ENCODE peak calls at places on chromosomes 12 and 14, in six cellular contexts. Y is AG04450, V is hepatocyte, S is choroid plexus epithelial cell, K is fibroblast of lung, T is PC-3. O is an unnamed sample.

GRCh38 chr12:107053709-107054108 is 39.6 kb downstream of the CRY1 start:
- DNase-seq in S (no peak), K (no peak), T (no peak), V (no peak), Y (no peak), O (no peak)

GRCh38 chr14:41873379-41874034 is 266.8 kb downstream of the LRFN5 start:
- DNase-seq in T (no peak), V (no peak), K (peak; percentile 68), Y (peak; percentile 20), S (peak; percentile 82), O (peak; percentile 19)

GRCh38 chr12:48002773-48003218 is 1.5 kb downstream of the COL2A1 start:
- DNase-seq in S (peak; percentile 33), T (peak; percentile 25), K (peak; percentile 25), Y (no peak), V (peak; percentile 75), O (peak; percentile 31)

GRCh38 chr14:69491226-69491625 is 6.7 kb downstream of the PLEKHD1 start:
- DNase-seq in Y (no peak), K (no peak), S (no peak), V (no peak), T (no peak), O (no peak)

GRCh38 chr14:65137648-65138317 is 35.5 kb upstream of the MAX start:
- DNase-seq in K (no peak), V (no peak), T (no peak), S (no peak), Y (no peak), O (no peak)

GRCh38 chr14:103801459-103801858 is 45.9 kb downstream of the PPP1R13B start:
- DNase-seq in Y (no peak), K (peak; percentile 53), V (peak; percentile 53), S (peak; percentile 71), T (peak; percentile 95), O (peak; percentile 62)

GRCh38 chr12:94534761-94535613 is 75.3 kb upstream of the CEP83 start:
- DNase-seq in Y (no peak), K (no peak), T (no peak), V (no peak), S (no peak), O (no peak)

GRCh38 chr14:68696721-68697495 is 96.0 kb downstream of the ZFP36L1 start:
- DNase-seq in T (no peak), K (no peak), S (no peak), V (no peak), Y (no peak), O (no peak)

GRCh38 chr12:53589915-53590314 is 36.3 kb downstream of the ATF7 start:
- DNase-seq in Y (no peak), S (no peak), T (no peak), V (no peak), K (no peak), O (no peak)

GRCh38 chr14:51929156-51929555 is 60.2 kb upstream of the RTRAF start:
- DNase-seq in S (peak; percentile 75), V (no peak), Y (no peak), K (peak; percentile 25), T (no peak), O (no peak)

GRCh38 chr12:31959701-31960391 is 631 bp downstream of the RESF1 start:
- DNase-seq in Y (peak; percentile 11), T (peak; percentile 34), S (peak; percentile 60), V (peak; percentile 79), K (peak; percentile 70), O (peak; percentile 81)

GRCh38 chr14:100147181-100147631 is 12.2 kb downstream of the DEGS2 start:
- DNase-seq in V (no peak), T (no peak), K (no peak), Y (no peak), S (no peak), O (no peak)

GRCh38 chr14:23605931-23606585 is 27.5 kb upstream of the JPH4 start:
- DNase-seq in Y (no peak), V (no peak), T (no peak), K (no peak), S (no peak), O (no peak)

GRCh38 chr12:42196728-42197603 is 41.1 kb downstream of the YAF2 start:
- DNase-seq in S (no peak), T (no peak), Y (no peak), V (no peak), K (no peak), O (no peak)

GRCh38 chr12:40170593-40170992 is 54.2 kb upstream of the LRRK2 start:
- DNase-seq in S (no peak), Y (no peak), K (no peak), T (no peak), V (no peak), O (no peak)

GRCh38 chr12:105721915-105722314 is 391.4 kb downstream of the C12orf75 start:
- DNase-seq in V (no peak), S (no peak), T (no peak), Y (no peak), K (no peak), O (no peak)

GRCh38 chr14:34568803-34569202 is 29.3 kb upstream of the EAPP start:
- DNase-seq in S (no peak), K (peak; percentile 10), T (no peak), V (no peak), Y (no peak), O (no peak)

GRCh38 chr12:51814311-51815088 is 34.0 kb downstream of the FIGNL2 start:
- DNase-seq in V (peak; percentile 90), T (peak; percentile 78), K (peak; percentile 81), S (peak; percentile 72), Y (peak; percentile 26), O (peak; percentile 79)

GRCh38 chr12:14567311-14568195 is at the start of gene PLBD1:
- DNase-seq in S (peak; percentile 19), V (peak; percentile 67), Y (no peak), T (peak; percentile 44), K (peak; percentile 50), O (peak; percentile 59)

GRCh38 chr12:21823581-21823980 is 49.1 kb upstream of the KCNJ8 start:
- DNase-seq in S (no peak), K (peak; percentile 51), T (no peak), V (no peak), Y (no peak), O (no peak)

GRCh38 chr14:58362798-58363412 is 32.8 kb upstream of the TOMM20L start:
- DNase-seq in V (peak; percentile 37), Y (no peak), T (peak; percentile 85), S (peak; percentile 59), K (peak; percentile 32), O (peak; percentile 18)

GRCh38 chr14:90491868-90492560 is 95.2 kb downstream of the CALM1 start:
- DNase-seq in K (no peak), Y (no peak), S (no peak), V (no peak), T (no peak), O (no peak)

GRCh38 chr12:113855998-113856397 is 110.1 kb downstream of the RBM19 start:
- DNase-seq in K (no peak), Y (no peak), V (no peak), S (no peak), T (no peak), O (no peak)
- H3K4me3 ChIP-seq in K (no peak overlapping the region), Y (no peak overlapping the region), V (no peak overlapping the region), S (no peak overlapping the region), T (no peak overlapping the region), O (no peak overlapping the region)

GRCh38 chr14:89252887-89253532 is 164.0 kb downstream of the FOXN3 start:
- DNase-seq in Y (no peak), K (peak; percentile 28), V (no peak), T (no peak), S (peak; percentile 46), O (no peak)
- TF ChIP-seq CTCF in Y (no peak), K (no peak), V (no peak), T (no peak), S (peak; percentile 38), O (no peak)

DNA sequence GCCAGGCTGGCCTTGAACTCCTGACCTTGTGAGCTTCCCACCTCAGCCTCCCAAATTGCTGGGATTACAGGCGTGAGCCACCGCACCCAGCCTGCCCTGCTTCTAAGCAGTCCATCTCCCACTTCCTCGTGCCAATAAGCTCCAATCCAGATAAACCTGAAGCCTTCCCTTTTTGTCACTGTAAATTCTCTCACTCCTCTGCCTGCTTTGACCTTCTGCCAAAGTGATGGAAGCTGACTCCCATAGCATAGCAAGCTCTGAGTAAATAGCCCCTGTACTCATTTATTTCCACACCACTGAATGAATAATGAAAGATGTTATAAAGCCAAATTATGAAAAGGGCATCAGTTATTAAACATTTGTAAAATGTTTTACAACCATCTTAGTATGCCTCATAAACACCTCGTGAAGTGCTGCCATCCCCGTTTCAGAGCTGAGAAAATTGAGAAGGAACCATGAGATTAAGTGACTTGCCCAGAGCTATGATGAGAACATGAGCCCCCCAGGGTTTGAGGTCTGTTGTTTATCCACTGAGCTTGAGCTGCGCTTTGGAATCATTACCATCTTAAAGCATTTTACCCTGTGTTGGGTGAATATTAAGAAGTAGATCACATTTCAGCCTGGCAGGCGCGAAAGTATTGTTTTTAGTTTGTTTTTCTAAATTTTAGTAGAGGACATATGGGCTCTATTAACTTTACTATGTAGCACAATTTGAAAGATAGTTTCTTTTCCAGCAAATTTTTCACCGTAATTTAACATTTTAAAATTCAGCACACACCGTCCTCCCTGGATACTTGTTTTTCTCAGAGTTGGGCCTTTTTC is 30.3 kb downstream of the MANSC1 start:
- DNase-seq in Y (no peak), S (peak; percentile 31), T (no peak), V (peak; percentile 55), K (no peak), O (peak; percentile 36)
- H3K4me3 ChIP-seq in Y (no peak overlapping the region), S (peak overlapping the region; percentile 42), T (no peak overlapping the region), V (no peak overlapping the region), K (no peak overlapping the region), O (peak overlapping the region; percentile 29)

GRCh38 chr12:65232490-65233077 is 45.9 kb upstream of the MSRB3 start:
- DNase-seq in Y (no peak), K (peak; percentile 57), T (peak; percentile 45), S (peak; percentile 55), V (peak; percentile 8), O (peak; percentile 44)
- TF ChIP-seq CTCF in Y (peak; percentile 52), K (peak; percentile 17), T (peak; percentile 58), S (no peak), V (peak; percentile 48), O (peak; percentile 4)

GRCh38 chr14:89165189-89165809 is 251.7 kb downstream of the FOXN3 start:
- DNase-seq in K (no peak), V (no peak), Y (no peak), S (no peak), T (no peak), O (no peak)
- H3K4me3 ChIP-seq in K (no peak overlapping the region), V (no peak overlapping the region), Y (no peak overlapping the region), S (no peak overlapping the region), T (no peak overlapping the region), O (no peak overlapping the region)

GRCh38 chr14:64038857-64039542 is 186.2 kb downstream of the SYNE2 start:
- DNase-seq in Y (no peak), T (no peak), K (peak; percentile 18), V (no peak), S (peak; percentile 13), O (no peak)

GRCh38 chr14:64035143-64035542 is 182.3 kb downstream of the SYNE2 start:
- DNase-seq in S (peak; percentile 44), Y (peak; percentile 24), K (peak; percentile 39), T (no peak), V (no peak), O (peak; percentile 59)

GRCh38 chr14:64045091-64045490 is 192.3 kb downstream of the SYNE2 start:
- DNase-seq in S (no peak), Y (no peak), T (no peak), K (no peak), V (no peak), O (no peak)

GRCh38 chr14:64040044-64040443 is 187.2 kb downstream of the SYNE2 start:
- DNase-seq in K (peak; percentile 54), Y (peak; percentile 10), S (peak; percentile 60), T (peak; percentile 37), V (no peak), O (peak; percentile 43)
- TF ChIP-seq CTCF in K (peak; percentile 42), Y (peak; percentile 60), S (peak; percentile 53), T (peak; percentile 76), V (peak; percentile 36), O (peak; percentile 32)